ENCODE peak calls at places on chromosomes 2 and 18, in six cellular contexts. One of them, this sample, is unnamed.

GRCh38 chr2:71647346-71647745 is 194.0 kb downstream of the DYSF start:
- DNase-seq in activated T-cell treated with anti-CD3 and anti-CD28 coated beads for 1 hour: no peak
- DNase-seq in astrocyte: peak
- DNase-seq in activated CD4-positive, alpha-beta T cell treated with anti-CD3 and anti-CD28 coated beads, Interleukin-2, amount 50 U/mL, for 48 hours: no peak
- DNase-seq in EL: no peak
- DNase-seq in T-helper 9 cell: no peak
- DNase-seq in this sample: no peak

GRCh38 chr2:57602738-57603137 is 443.9 kb upstream of the VRK2 start:
- DNase-seq in astrocyte: no peak
- DNase-seq in T-helper 9 cell: no peak
- DNase-seq in activated CD4-positive, alpha-beta T cell treated with anti-CD3 and anti-CD28 coated beads, Interleukin-2, amount 50 U/mL, for 48 hours: no peak
- DNase-seq in activated T-cell treated with anti-CD3 and anti-CD28 coated beads for 1 hour: no peak
- DNase-seq in EL: no peak
- DNase-seq in this sample: no peak

GRCh38 chr2:102256281-102256680 is 55.1 kb upstream of the IL1RL1 start:
- DNase-seq in activated CD4-positive, alpha-beta T cell treated with anti-CD3 and anti-CD28 coated beads, Interleukin-2, amount 50 U/mL, for 48 hours: no peak
- DNase-seq in activated T-cell treated with anti-CD3 and anti-CD28 coated beads for 1 hour: no peak
- DNase-seq in EL: peak
- DNase-seq in astrocyte: no peak
- DNase-seq in T-helper 9 cell: no peak
- DNase-seq in this sample: no peak

GRCh38 chr2:182066439-182067061 is 80.9 kb downstream of the PPP1R1C start:
- DNase-seq in EL: peak
- DNase-seq in T-helper 9 cell: no peak
- DNase-seq in activated CD4-positive, alpha-beta T cell treated with anti-CD3 and anti-CD28 coated beads, Interleukin-2, amount 50 U/mL, for 48 hours: no peak
- DNase-seq in astrocyte: peak
- DNase-seq in activated T-cell treated with anti-CD3 and anti-CD28 coated beads for 1 hour: no peak
- DNase-seq in this sample: no peak

GRCh38 chr18:43662657-43663056 is 385.4 kb upstream of the SYT4 start:
- DNase-seq in activated T-cell treated with anti-CD3 and anti-CD28 coated beads for 1 hour: no peak
- DNase-seq in EL: peak
- DNase-seq in activated CD4-positive, alpha-beta T cell treated with anti-CD3 and anti-CD28 coated beads, Interleukin-2, amount 50 U/mL, for 48 hours: no peak
- DNase-seq in T-helper 9 cell: no peak
- DNase-seq in astrocyte: peak
- DNase-seq in this sample: no peak

GRCh38 chr2:26281226-26281625 is 36.5 kb downstream of the HADHB start:
- DNase-seq in EL: no peak
- DNase-seq in T-helper 9 cell: no peak
- DNase-seq in activated CD4-positive, alpha-beta T cell treated with anti-CD3 and anti-CD28 coated beads, Interleukin-2, amount 50 U/mL, for 48 hours: no peak
- DNase-seq in activated T-cell treated with anti-CD3 and anti-CD28 coated beads for 1 hour: no peak
- DNase-seq in astrocyte: no peak
- DNase-seq in this sample: no peak

GRCh38 chr18:2903006-2903405 is 56.2 kb downstream of the EMILIN2 start:
- DNase-seq in activated T-cell treated with anti-CD3 and anti-CD28 coated beads for 1 hour: no peak
- DNase-seq in T-helper 9 cell: no peak
- DNase-seq in EL: peak
- DNase-seq in astrocyte: peak
- DNase-seq in activated CD4-positive, alpha-beta T cell treated with anti-CD3 and anti-CD28 coated beads, Interleukin-2, amount 50 U/mL, for 48 hours: no peak
- DNase-seq in this sample: no peak

GRCh38 chr18:78160961-78161656 is 818.5 kb upstream of the SALL3 start:
- DNase-seq in T-helper 9 cell: no peak
- DNase-seq in EL: no peak
- DNase-seq in astrocyte: no peak
- DNase-seq in activated T-cell treated with anti-CD3 and anti-CD28 coated beads for 1 hour: no peak
- DNase-seq in activated CD4-positive, alpha-beta T cell treated with anti-CD3 and anti-CD28 coated beads, Interleukin-2, amount 50 U/mL, for 48 hours: no peak
- DNase-seq in this sample: no peak

GRCh38 chr2:159684796-159685195 is 27.5 kb upstream of the MARCHF7 start:
- DNase-seq in activated T-cell treated with anti-CD3 and anti-CD28 coated beads for 1 hour: no peak
- DNase-seq in astrocyte: peak
- DNase-seq in activated CD4-positive, alpha-beta T cell treated with anti-CD3 and anti-CD28 coated beads, Interleukin-2, amount 50 U/mL, for 48 hours: no peak
- DNase-seq in T-helper 9 cell: no peak
- DNase-seq in EL: peak
- DNase-seq in this sample: no peak

GRCh38 chr2:186493564-186494085 is 7.6 kb downstream of the ZC3H15 start:
- DNase-seq in activated T-cell treated with anti-CD3 and anti-CD28 coated beads for 1 hour: no peak
- DNase-seq in T-helper 9 cell: no peak
- DNase-seq in activated CD4-positive, alpha-beta T cell treated with anti-CD3 and anti-CD28 coated beads, Interleukin-2, amount 50 U/mL, for 48 hours: no peak
- DNase-seq in EL: no peak
- DNase-seq in astrocyte: no peak
- DNase-seq in this sample: no peak

GRCh38 chr2:239882335-239882734 is 142.8 kb downstream of the NDUFA10 start:
- DNase-seq in EL: peak
- DNase-seq in activated T-cell treated with anti-CD3 and anti-CD28 coated beads for 1 hour: peak
- DNase-seq in astrocyte: peak
- DNase-seq in activated CD4-positive, alpha-beta T cell treated with anti-CD3 and anti-CD28 coated beads, Interleukin-2, amount 50 U/mL, for 48 hours: peak
- DNase-seq in T-helper 9 cell: peak
- DNase-seq in this sample: peak

GRCh38 chr2:226183550-226183949 is 616.1 kb downstream of the IRS1 start:
- DNase-seq in T-helper 9 cell: no peak
- DNase-seq in EL: peak
- DNase-seq in astrocyte: no peak
- DNase-seq in activated T-cell treated with anti-CD3 and anti-CD28 coated beads for 1 hour: no peak
- DNase-seq in activated CD4-positive, alpha-beta T cell treated with anti-CD3 and anti-CD28 coated beads, Interleukin-2, amount 50 U/mL, for 48 hours: no peak
- DNase-seq in this sample: no peak

GRCh38 chr2:232634319-232635150 is 1.1 kb downstream of the EFHD1 start:
- DNase-seq in astrocyte: no peak
- DNase-seq in EL: peak
- DNase-seq in activated T-cell treated with anti-CD3 and anti-CD28 coated beads for 1 hour: no peak
- DNase-seq in activated CD4-positive, alpha-beta T cell treated with anti-CD3 and anti-CD28 coated beads, Interleukin-2, amount 50 U/mL, for 48 hours: no peak
- DNase-seq in T-helper 9 cell: no peak
- DNase-seq in this sample: no peak

GRCh38 chr2:7193457-7193856 is 276.2 kb downstream of the RNF144A start:
- DNase-seq in activated CD4-positive, alpha-beta T cell treated with anti-CD3 and anti-CD28 coated beads, Interleukin-2, amount 50 U/mL, for 48 hours: no peak
- DNase-seq in astrocyte: no peak
- DNase-seq in EL: no peak
- DNase-seq in activated T-cell treated with anti-CD3 and anti-CD28 coated beads for 1 hour: no peak
- DNase-seq in T-helper 9 cell: no peak
- DNase-seq in this sample: no peak

GRCh38 chr2:164847966-164848365 is 6.3 kb upstream of the COBLL1 start:
- DNase-seq in activated CD4-positive, alpha-beta T cell treated with anti-CD3 and anti-CD28 coated beads, Interleukin-2, amount 50 U/mL, for 48 hours: no peak
- DNase-seq in EL: no peak
- DNase-seq in activated T-cell treated with anti-CD3 and anti-CD28 coated beads for 1 hour: no peak
- DNase-seq in astrocyte: no peak
- DNase-seq in T-helper 9 cell: no peak
- DNase-seq in this sample: no peak

GRCh38 chr2:67782443-67782842 is 280.4 kb downstream of the C1D start:
- DNase-seq in activated CD4-positive, alpha-beta T cell treated with anti-CD3 and anti-CD28 coated beads, Interleukin-2, amount 50 U/mL, for 48 hours: no peak
- DNase-seq in astrocyte: peak
- DNase-seq in T-helper 9 cell: no peak
- DNase-seq in activated T-cell treated with anti-CD3 and anti-CD28 coated beads for 1 hour: no peak
- DNase-seq in EL: no peak
- DNase-seq in this sample: no peak

GRCh38 chr18:72342933-72343332 is 201.2 kb downstream of the CBLN2 start:
- DNase-seq in activated CD4-positive, alpha-beta T cell treated with anti-CD3 and anti-CD28 coated beads, Interleukin-2, amount 50 U/mL, for 48 hours: no peak
- DNase-seq in EL: no peak
- DNase-seq in astrocyte: peak
- DNase-seq in T-helper 9 cell: no peak
- DNase-seq in activated T-cell treated with anti-CD3 and anti-CD28 coated beads for 1 hour: no peak
- DNase-seq in this sample: no peak

GRCh38 chr2:65647249-65647842 is 214.9 kb upstream of the SPRED2 start:
- DNase-seq in activated CD4-positive, alpha-beta T cell treated with anti-CD3 and anti-CD28 coated beads, Interleukin-2, amount 50 U/mL, for 48 hours: no peak
- DNase-seq in T-helper 9 cell: no peak
- DNase-seq in EL: no peak
- DNase-seq in activated T-cell treated with anti-CD3 and anti-CD28 coated beads for 1 hour: no peak
- DNase-seq in astrocyte: no peak
- DNase-seq in this sample: no peak

GRCh38 chr2:237885171-237885930 is 25.9 kb downstream of the RAMP1 start:
- DNase-seq in activated T-cell treated with anti-CD3 and anti-CD28 coated beads for 1 hour: no peak
- DNase-seq in astrocyte: no peak
- DNase-seq in T-helper 9 cell: no peak
- DNase-seq in activated CD4-positive, alpha-beta T cell treated with anti-CD3 and anti-CD28 coated beads, Interleukin-2, amount 50 U/mL, for 48 hours: no peak
- DNase-seq in EL: no peak
- DNase-seq in this sample: no peak

GRCh38 chr2:150169230-150169629 is 318.2 kb downstream of the RND3 start:
- DNase-seq in activated T-cell treated with anti-CD3 and anti-CD28 coated beads for 1 hour: no peak
- DNase-seq in astrocyte: peak
- DNase-seq in activated CD4-positive, alpha-beta T cell treated with anti-CD3 and anti-CD28 coated beads, Interleukin-2, amount 50 U/mL, for 48 hours: no peak
- DNase-seq in EL: peak
- DNase-seq in T-helper 9 cell: no peak
- DNase-seq in this sample: no peak

GRCh38 chr2:25146896-25147295 is 21.5 kb downstream of the POMC start:
- DNase-seq in astrocyte: no peak
- DNase-seq in T-helper 9 cell: no peak
- DNase-seq in EL: no peak
- DNase-seq in activated T-cell treated with anti-CD3 and anti-CD28 coated beads for 1 hour: no peak
- DNase-seq in activated CD4-positive, alpha-beta T cell treated with anti-CD3 and anti-CD28 coated beads, Interleukin-2, amount 50 U/mL, for 48 hours: no peak
- DNase-seq in this sample: no peak

GRCh38 chr2:230924092-230924469 is 961 bp downstream of the GPR55 start:
- DNase-seq in activated CD4-positive, alpha-beta T cell treated with anti-CD3 and anti-CD28 coated beads, Interleukin-2, amount 50 U/mL, for 48 hours: no peak
- DNase-seq in EL: no peak
- DNase-seq in astrocyte: no peak
- DNase-seq in T-helper 9 cell: no peak
- DNase-seq in activated T-cell treated with anti-CD3 and anti-CD28 coated beads for 1 hour: no peak
- DNase-seq in this sample: no peak

GRCh38 chr2:829047-829446 is 121.6 kb upstream of the SNTG2 start:
- DNase-seq in EL: no peak
- DNase-seq in activated CD4-positive, alpha-beta T cell treated with anti-CD3 and anti-CD28 coated beads, Interleukin-2, amount 50 U/mL, for 48 hours: no peak
- DNase-seq in astrocyte: no peak
- DNase-seq in T-helper 9 cell: no peak
- DNase-seq in activated T-cell treated with anti-CD3 and anti-CD28 coated beads for 1 hour: no peak
- DNase-seq in this sample: no peak

GRCh38 chr2:212381428-212382102 is 157.0 kb downstream of the ERBB4 start:
- DNase-seq in astrocyte: no peak
- DNase-seq in activated CD4-positive, alpha-beta T cell treated with anti-CD3 and anti-CD28 coated beads, Interleukin-2, amount 50 U/mL, for 48 hours: no peak
- DNase-seq in EL: no peak
- DNase-seq in T-helper 9 cell: no peak
- DNase-seq in activated T-cell treated with anti-CD3 and anti-CD28 coated beads for 1 hour: no peak
- DNase-seq in this sample: no peak

GRCh38 chr2:38073211-38074005 is 2.5 kb downstream of the CYP1B1 start:
- DNase-seq in activated T-cell treated with anti-CD3 and anti-CD28 coated beads for 1 hour: no peak
- DNase-seq in astrocyte: no peak
- DNase-seq in activated CD4-positive, alpha-beta T cell treated with anti-CD3 and anti-CD28 coated beads, Interleukin-2, amount 50 U/mL, for 48 hours: no peak
- DNase-seq in T-helper 9 cell: no peak
- DNase-seq in EL: no peak
- DNase-seq in this sample: no peak

GRCh38 chr18:46302866-46303485 is 198.8 kb downstream of the HAUS1 start:
- DNase-seq in activated CD4-positive, alpha-beta T cell treated with anti-CD3 and anti-CD28 coated beads, Interleukin-2, amount 50 U/mL, for 48 hours: no peak
- DNase-seq in astrocyte: no peak
- DNase-seq in activated T-cell treated with anti-CD3 and anti-CD28 coated beads for 1 hour: no peak
- DNase-seq in T-helper 9 cell: no peak
- DNase-seq in EL: no peak
- DNase-seq in this sample: no peak

GRCh38 chr2:95061119-95061512 is 35.6 kb downstream of the MAL start:
- DNase-seq in activated T-cell treated with anti-CD3 and anti-CD28 coated beads for 1 hour: no peak
- DNase-seq in T-helper 9 cell: no peak
- DNase-seq in activated CD4-positive, alpha-beta T cell treated with anti-CD3 and anti-CD28 coated beads, Interleukin-2, amount 50 U/mL, for 48 hours: no peak
- DNase-seq in astrocyte: no peak
- DNase-seq in EL: no peak
- DNase-seq in this sample: no peak

GRCh38 chr2:42103829-42104228 is 56.0 kb downstream of the PKDCC start:
- DNase-seq in activated T-cell treated with anti-CD3 and anti-CD28 coated beads for 1 hour: no peak
- DNase-seq in EL: no peak
- DNase-seq in astrocyte: no peak
- DNase-seq in T-helper 9 cell: no peak
- DNase-seq in activated CD4-positive, alpha-beta T cell treated with anti-CD3 and anti-CD28 coated beads, Interleukin-2, amount 50 U/mL, for 48 hours: no peak
- DNase-seq in this sample: no peak

GRCh38 chr2:12544221-12544558 is 172.5 kb upstream of the TRIB2 start:
- DNase-seq in astrocyte: no peak
- DNase-seq in activated CD4-positive, alpha-beta T cell treated with anti-CD3 and anti-CD28 coated beads, Interleukin-2, amount 50 U/mL, for 48 hours: no peak
- DNase-seq in activated T-cell treated with anti-CD3 and anti-CD28 coated beads for 1 hour: no peak
- DNase-seq in T-helper 9 cell: no peak
- DNase-seq in EL: no peak
- DNase-seq in this sample: no peak

GRCh38 chr18:11860594-11861450 is 9.6 kb downstream of the CHMP1B start:
- DNase-seq in activated T-cell treated with anti-CD3 and anti-CD28 coated beads for 1 hour: no peak
- DNase-seq in astrocyte: no peak
- DNase-seq in EL: no peak
- DNase-seq in activated CD4-positive, alpha-beta T cell treated with anti-CD3 and anti-CD28 coated beads, Interleukin-2, amount 50 U/mL, for 48 hours: no peak
- DNase-seq in T-helper 9 cell: no peak
- DNase-seq in this sample: no peak

GRCh38 chr2:102206666-102207341 is 20.0 kb downstream of the IL1RL2 start:
- DNase-seq in T-helper 9 cell: no peak
- DNase-seq in EL: no peak
- DNase-seq in activated CD4-positive, alpha-beta T cell treated with anti-CD3 and anti-CD28 coated beads, Interleukin-2, amount 50 U/mL, for 48 hours: no peak
- DNase-seq in astrocyte: no peak
- DNase-seq in activated T-cell treated with anti-CD3 and anti-CD28 coated beads for 1 hour: no peak
- DNase-seq in this sample: no peak

GRCh38 chr2:164014791-164015190 is 279.0 kb upstream of the FIGN start:
- DNase-seq in activated CD4-positive, alpha-beta T cell treated with anti-CD3 and anti-CD28 coated beads, Interleukin-2, amount 50 U/mL, for 48 hours: no peak
- DNase-seq in astrocyte: no peak
- DNase-seq in T-helper 9 cell: no peak
- DNase-seq in activated T-cell treated with anti-CD3 and anti-CD28 coated beads for 1 hour: no peak
- DNase-seq in EL: no peak
- DNase-seq in this sample: no peak

This sample was measured in stimulated activated CD4-positive, alpha-beta T cell treated with anti-CD3 and anti-CD28 coated beads, Interleukin-15, amount 100 ng/mL, for 24 hours.